ENCODE peak calls at places on chromosome 1, in five cellular contexts. G is CD4-positive, CD25-positive, alpha-beta regulatory T cell; H is heart left ventricle; L is LNCaP clone FGC; C is brain microvascular endothelial cell. Z is an unnamed sample.

GRCh38 chr1:215140135-215140534 is 57.6 kb downstream of the KCNK2 start:
- DNase-seq in C (no peak), G (no peak), H (no peak), L (no peak), Z (no peak)

GRCh38 chr1:98053471-98054366 is 132.9 kb upstream of the DPYD start:
- DNase-seq in C (peak; percentile 54), G (peak; percentile 54), L (no peak), H (peak; percentile 71), Z (peak; percentile 3)

GRCh38 chr1:173205146-173206051 is 1.7 kb downstream of the TNFSF4 start:
- DNase-seq in C (peak; percentile 88), L (no peak), G (peak; percentile 37), H (no peak), Z (peak; percentile 93)

GRCh38 chr1:54362881-54363340 is 43.3 kb downstream of the SSBP3 start:
- DNase-seq in C (no peak), L (no peak), H (peak; percentile 12), G (no peak), Z (no peak)

GRCh38 chr1:939511-940107 is 15.9 kb downstream of the SAMD11 start:
- DNase-seq in L (no peak), C (no peak), H (no peak), G (no peak), Z (no peak)

GRCh38 chr1:17485280-17485679 is 45.8 kb upstream of the RCC2 start:
- DNase-seq in C (peak; percentile 14), H (no peak), L (no peak), G (no peak), Z (no peak)

GRCh38 chr1:230284891-230285290 is 141.2 kb downstream of the PGBD5 start:
- DNase-seq in C (no peak), L (no peak), H (no peak), G (no peak), Z (no peak)

GRCh38 chr1:112905420-112906154 is 50.4 kb downstream of the SLC16A1 start:
- DNase-seq in H (no peak), G (no peak), C (no peak), L (peak; percentile 59), Z (no peak)

GRCh38 chr1:51855624-51856023 is 22.9 kb downstream of the NRDC start:
- DNase-seq in L (no peak), G (no peak), C (no peak), H (no peak), Z (no peak)

GRCh38 chr1:203464226-203464625 is 11.4 kb upstream of the PRELP start:
- DNase-seq in L (no peak), G (no peak), H (no peak), C (no peak), Z (no peak)

GRCh38 chr1:199202331-199202730 is 563.5 kb downstream of the PTPRC start:
- DNase-seq in L (no peak), C (no peak), G (no peak), H (no peak), Z (peak; percentile 97)

GRCh38 chr1:172727956-172728603 is 69.2 kb downstream of the FASLG start:
- DNase-seq in L (no peak), H (no peak), C (peak; percentile 14), G (peak; percentile 49), Z (peak; percentile 83)

GRCh38 chr1:81702903-81703302 is 97.8 kb upstream of the ADGRL2 start:
- DNase-seq in L (no peak), C (peak; percentile 95), H (no peak), G (no peak), Z (no peak)

GRCh38 chr1:162726539-162726938 is 64.0 kb upstream of the HSD17B7 start:
- DNase-seq in H (no peak), L (no peak), G (peak; percentile 6), C (no peak), Z (no peak)

GRCh38 chr1:160844447-160845232 is 18.0 kb downstream of the CD244 start:
- DNase-seq in G (no peak), H (no peak), L (no peak), C (no peak), Z (no peak)

GRCh38 chr1:203320546-203321272 is 15.4 kb downstream of the BTG2 start:
- DNase-seq in G (peak; percentile 83), H (peak; percentile 55), L (peak; percentile 65), C (no peak), Z (peak; percentile 99)

GRCh38 chr1:26827663-26828062 is 1.2 kb downstream of the ZDHHC18 start:
- DNase-seq in C (no peak), H (no peak), G (no peak), L (no peak), Z (no peak)

GRCh38 chr1:26826261-26827201 is at the start of gene ZDHHC18:
- DNase-seq in G (peak; percentile 75), C (peak; percentile 18), L (no peak), H (peak; percentile 78), Z (peak; percentile 28)

GRCh38 chr1:26827205-26827604 is 717 bp downstream of the ZDHHC18 start:
- DNase-seq in L (no peak), C (no peak), H (no peak), G (no peak), Z (no peak)

GRCh38 chr1:26829214-26829911 is 2.9 kb downstream of the ZDHHC18 start:
- DNase-seq in C (no peak), L (no peak), H (no peak), G (no peak), Z (no peak)

GRCh38 chr1:26828352-26829093 is 2.0 kb downstream of the ZDHHC18 start:
- DNase-seq in H (peak; percentile 52), G (no peak), L (no peak), C (no peak), Z (no peak)
- H3K4me3 ChIP-seq in H (no peak overlapping the region), G (peak overlapping the region; percentile 79), L (no peak overlapping the region), C (no peak overlapping the region), Z (no peak overlapping the region)

GRCh38 chr1:21021311-21021710 is 155.4 kb downstream of the EIF4G3 start:
- DNase-seq in C (no peak), L (no peak), H (no peak), G (no peak), Z (no peak)
- H3K4me3 ChIP-seq in C (no peak overlapping the region), L (no peak overlapping the region), H (no peak overlapping the region), G (no peak overlapping the region), Z (no peak overlapping the region)

DNA sequence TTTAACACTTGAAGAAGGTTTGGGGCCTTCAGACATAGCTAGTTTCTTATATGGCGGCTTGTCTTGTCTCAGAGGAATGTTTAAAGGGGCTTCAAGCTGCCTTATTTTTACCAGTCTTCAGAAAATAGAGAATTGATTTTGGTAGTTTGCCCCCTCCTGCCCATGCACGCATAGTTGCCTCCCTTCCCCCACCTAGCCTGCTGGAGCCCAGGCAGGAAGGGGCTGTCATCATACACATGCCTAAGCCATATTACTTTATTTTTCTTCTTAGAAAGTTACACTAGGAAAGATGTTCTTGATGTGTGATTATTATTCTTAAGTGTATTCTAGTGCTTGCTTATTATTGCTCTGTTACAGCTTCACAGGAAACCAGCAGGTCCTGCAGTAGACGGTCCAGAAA is 18.3 kb downstream of the PBX1 start:
- DNase-seq in H (no peak), L (no peak), G (no peak), C (peak; percentile 25), Z (no peak)
- H3K4me3 ChIP-seq in H (no peak overlapping the region), L (no peak overlapping the region), G (no peak overlapping the region), C (no peak overlapping the region), Z (no peak overlapping the region)

DNA sequence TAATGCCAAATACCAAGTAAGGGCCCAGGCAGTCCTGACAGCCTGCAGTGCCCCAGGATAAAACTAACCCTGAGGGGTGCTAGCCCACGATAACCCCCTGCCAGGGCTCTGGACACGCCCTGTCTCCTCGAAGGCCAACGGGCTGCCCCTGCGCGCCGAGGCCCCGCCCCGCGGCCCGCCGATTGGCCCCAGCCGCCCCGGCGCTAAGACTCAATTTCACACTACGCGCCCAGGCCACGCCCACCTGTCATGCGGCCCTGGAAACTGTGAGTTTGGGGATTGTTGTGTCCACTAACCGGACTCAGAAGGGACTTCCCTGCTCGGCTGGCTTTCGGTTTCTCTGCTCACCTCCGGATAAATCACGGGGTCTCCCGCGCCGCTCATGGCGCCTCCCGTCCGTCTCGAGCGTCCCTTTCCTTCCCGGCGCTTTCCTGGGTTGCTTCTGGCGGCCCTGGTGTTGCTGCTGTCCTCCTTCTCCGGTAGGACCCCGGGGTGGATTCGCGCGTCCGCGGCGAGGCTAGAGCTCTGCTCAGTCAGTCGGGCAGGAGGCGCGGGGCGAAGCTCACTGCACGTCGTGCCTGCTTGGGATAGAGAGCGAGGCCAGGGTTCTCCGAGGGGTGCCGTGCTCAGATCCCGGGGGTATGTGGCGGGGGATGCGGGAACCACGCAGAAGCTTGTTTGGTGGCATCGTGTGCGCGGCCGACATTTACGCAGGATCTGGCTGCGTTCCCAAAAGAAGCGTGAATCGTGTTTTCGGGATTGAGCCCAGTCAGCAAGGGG is at the start of gene CR1L:
- DNase-seq in G (peak; percentile 49), C (peak; percentile 40), L (no peak), H (peak; percentile 79), Z (no peak)
- H3K4me3 ChIP-seq in G (peak within 1 kb of the TSS; percentile 40), C (peak within 1 kb of the TSS; percentile 54), L (no peak within 1 kb of the TSS), H (peak within 1 kb of the TSS; percentile 39), Z (peak within 1 kb of the TSS; percentile 41)

Z was measured in Jurkat, Clone E6-1.